ENCODE peak calls at places on chromosomes 6 and 20, in six cellular contexts. R is stomach, U is breast epithelium, C is upper lobe of left lung, L is vagina, M is endothelial cell of umbilical vein. D is an unnamed sample.

GRCh38 chr6:28695671-28696537 is 170.2 kb downstream of the GPX5 start:
- DNase-seq in R (no peak), U (no peak), C (no peak), L (no peak), M (no peak), D (no peak)

GRCh38 chr6:111610548-111611172 is 5.0 kb upstream of the TRAF3IP2 start:
- DNase-seq in R (no peak), U (no peak), C (no peak), L (no peak), M (no peak), D (no peak)

GRCh38 chr6:48036316-48036715 is 74.7 kb downstream of the PTCHD4 start:
- DNase-seq in R (no peak), U (no peak), C (no peak), L (no peak), M (no peak), D (no peak)

GRCh38 chr6:31579546-31580445 is 2.4 kb downstream of the LTB start:
- DNase-seq in R (no peak), U (no peak), C (no peak), L (no peak), M (no peak), D (no peak)

GRCh38 chr20:24165336-24166126 is 177.0 kb upstream of the GGTLC1 start:
- DNase-seq in R (no peak), U (no peak), C (no peak), L (no peak), M (peak), D (peak)

GRCh38 chr6:22024973-22025467 is 271.8 kb downstream of the PRL start:
- DNase-seq in R (no peak), U (no peak), C (no peak), L (no peak), M (no peak), D (no peak)

GRCh38 chr20:1299522-1299921 is 29.4 kb downstream of the SDCBP2 start:
- DNase-seq in R (no peak), U (no peak), C (no peak), L (no peak), M (no peak), D (no peak)

GRCh38 chr20:9359561-9360308 is 154.7 kb upstream of the LAMP5 start:
- DNase-seq in R (peak), U (no peak), C (no peak), L (no peak), M (peak), D (peak)

GRCh38 chr6:145798530-145798929 is 16.1 kb downstream of the FBXO30 start:
- DNase-seq in R (no peak), U (no peak), C (no peak), L (no peak), M (peak), D (no peak)

GRCh38 chr6:166318649-166319600 is 10.7 kb upstream of the PRR18 start:
- DNase-seq in R (no peak), U (no peak), C (no peak), L (no peak), M (no peak), D (no peak)

GRCh38 chr6:106751501-106752252 is 122.3 kb downstream of the QRSL1 start:
- DNase-seq in R (peak), U (no peak), C (no peak), L (no peak), M (no peak), D (no peak)

GRCh38 chr6:72835749-72836148 is 213.9 kb downstream of the KCNQ5 start:
- DNase-seq in R (no peak), U (no peak), C (no peak), L (no peak), M (no peak), D (no peak)

GRCh38 chr6:35769211-35769610 is 7.2 kb upstream of the CLPSL2 start:
- DNase-seq in R (no peak), U (no peak), C (no peak), L (no peak), M (no peak), D (no peak)

GRCh38 chr6:71190809-71191208 is 97.8 kb upstream of the OGFRL1 start:
- DNase-seq in R (no peak), U (no peak), C (no peak), L (no peak), M (peak), D (no peak)

GRCh38 chr6:6639572-6639971 is 51.1 kb downstream of the LY86 start:
- DNase-seq in R (no peak), U (no peak), C (no peak), L (no peak), M (no peak), D (no peak)

GRCh38 chr6:160783741-160784140 is 81.7 kb downstream of the PLG start:
- DNase-seq in R (no peak), U (no peak), C (no peak), L (no peak), M (no peak), D (no peak)

GRCh38 chr6:148348335-148348734 is 5.7 kb downstream of the SASH1 start:
- DNase-seq in R (no peak), U (no peak), C (no peak), L (no peak), M (no peak), D (no peak)

GRCh38 chr20:4898282-4898681 is 103.0 kb downstream of the SLC23A2 start:
- DNase-seq in R (peak), U (no peak), C (no peak), L (no peak), M (peak), D (no peak)

GRCh38 chr6:16305246-16305725 is 66.9 kb downstream of the GMPR start:
- DNase-seq in R (no peak), U (no peak), C (no peak), L (no peak), M (no peak), D (no peak)

GRCh38 chr20:51381557-51381956 is 161.0 kb downstream of the NFATC2 start:
- DNase-seq in R (no peak), U (no peak), C (no peak), L (no peak), M (no peak), D (no peak)

GRCh38 chr6:116975600-116975999 is 98.6 kb downstream of the RFX6 start:
- DNase-seq in R (no peak), U (no peak), C (no peak), L (no peak), M (no peak), D (no peak)

GRCh38 chr6:41000248-41000647 is 38.8 kb downstream of the UNC5CL start:
- DNase-seq in R (peak), U (no peak), C (peak), L (no peak), M (no peak), D (no peak)

GRCh38 chr6:55047433-55048044 is 126.8 kb upstream of the HCRTR2 start:
- DNase-seq in R (no peak), U (no peak), C (no peak), L (no peak), M (no peak), D (no peak)

GRCh38 chr20:33709398-33709797 is 10.7 kb downstream of the PXMP4 start:
- DNase-seq in R (no peak), U (no peak), C (no peak), L (no peak), M (no peak), D (no peak)

GRCh38 chr6:73349311-73349710 is 4.8 kb downstream of the DPPA5 start:
- DNase-seq in R (no peak), U (no peak), C (no peak), L (no peak), M (no peak), D (no peak)

GRCh38 chr6:118387921-118388701 is 160.0 kb upstream of the PLN start:
- DNase-seq in R (no peak), U (no peak), C (no peak), L (no peak), M (peak), D (no peak)

GRCh38 chr6:138586638-138587037 is 87.3 kb upstream of the NHSL1 start:
- DNase-seq in R (no peak), U (no peak), C (no peak), L (no peak), M (no peak), D (no peak)

GRCh38 chr6:148443798-148444560 is 101.3 kb downstream of the SASH1 start:
- DNase-seq in R (no peak), U (no peak), C (no peak), L (no peak), M (peak), D (no peak)

GRCh38 chr6:163992701-163993100 is 578.2 kb downstream of the QKI start:
- DNase-seq in R (no peak), U (no peak), C (no peak), L (no peak), M (no peak), D (no peak)

GRCh38 chr6:92130944-92131343 is 1288.4 kb downstream of the EPHA7 start:
- DNase-seq in R (no peak), U (no peak), C (no peak), L (no peak), M (no peak), D (no peak)

GRCh38 chr20:10609276-10609675 is 64.5 kb downstream of the JAG1 start:
- DNase-seq in R (no peak), U (no peak), C (no peak), L (no peak), M (no peak), D (no peak)

GRCh38 chr6:168865-169455 is 123.3 kb upstream of the DUSP22 start:
- DNase-seq in R (no peak), U (no peak), C (no peak), L (no peak), M (peak), D (no peak)

GRCh38 chr6:36546958-36547645 is at the start of gene STK38:
- DNase-seq in R (peak), U (peak), C (peak), L (peak), M (peak), D (peak)

GRCh38 chr20:61173966-61174725 is 77.9 kb upstream of the CDH4 start:
- DNase-seq in R (no peak), U (no peak), C (no peak), L (no peak), M (no peak), D (no peak)

GRCh38 chr20:37968726-37969401 is 64.4 kb downstream of the TTI1 start:
- DNase-seq in R (no peak), U (no peak), C (no peak), L (peak), M (no peak), D (no peak)

GRCh38 chr6:52522151-52522626 is 54.7 kb downstream of the TRAM2 start:
- DNase-seq in R (no peak), U (peak), C (no peak), L (no peak), M (peak), D (no peak)

GRCh38 chr6:141483561-141484061 is 649.1 kb upstream of the GJE1 start:
- DNase-seq in R (no peak), U (no peak), C (no peak), L (no peak), M (peak), D (no peak)

GRCh38 chr6:20202699-20203302 is 9.5 kb downstream of the MBOAT1 start:
- DNase-seq in R (no peak), U (no peak), C (no peak), L (no peak), M (no peak), D (no peak)

GRCh38 chr6:107083047-107083768 is 32.1 kb downstream of the BEND3 start:
- DNase-seq in R (no peak), U (no peak), C (no peak), L (no peak), M (no peak), D (no peak)

GRCh38 chr20:47354710-47355488 is 1.6 kb downstream of the ZMYND8 start:
- DNase-seq in R (no peak), U (no peak), C (no peak), L (no peak), M (peak), D (no peak)

GRCh38 chr20:47356526-47357295 is at the start of gene ZMYND8:
- DNase-seq in R (peak), U (peak), C (peak), L (peak), M (peak), D (peak)

GRCh38 chr20:47354388-47354709 is 2.1 kb downstream of the ZMYND8 start:
- DNase-seq in R (no peak), U (no peak), C (no peak), L (no peak), M (no peak), D (no peak)

GRCh38 chr20:47356220-47356525 is 326 bp downstream of the ZMYND8 start:
- DNase-seq in R (no peak), U (no peak), C (no peak), L (no peak), M (no peak), D (no peak)

GRCh38 chr20:47355489-47356219 is 845 bp downstream of the ZMYND8 start:
- DNase-seq in R (no peak), U (no peak), C (no peak), L (no peak), M (peak), D (no peak)
- TF ChIP-seq POLR2AphosphoS5 in R (no peak), U (no peak), C (no peak), L (no peak), M (no peak), D (no peak)

DNA sequence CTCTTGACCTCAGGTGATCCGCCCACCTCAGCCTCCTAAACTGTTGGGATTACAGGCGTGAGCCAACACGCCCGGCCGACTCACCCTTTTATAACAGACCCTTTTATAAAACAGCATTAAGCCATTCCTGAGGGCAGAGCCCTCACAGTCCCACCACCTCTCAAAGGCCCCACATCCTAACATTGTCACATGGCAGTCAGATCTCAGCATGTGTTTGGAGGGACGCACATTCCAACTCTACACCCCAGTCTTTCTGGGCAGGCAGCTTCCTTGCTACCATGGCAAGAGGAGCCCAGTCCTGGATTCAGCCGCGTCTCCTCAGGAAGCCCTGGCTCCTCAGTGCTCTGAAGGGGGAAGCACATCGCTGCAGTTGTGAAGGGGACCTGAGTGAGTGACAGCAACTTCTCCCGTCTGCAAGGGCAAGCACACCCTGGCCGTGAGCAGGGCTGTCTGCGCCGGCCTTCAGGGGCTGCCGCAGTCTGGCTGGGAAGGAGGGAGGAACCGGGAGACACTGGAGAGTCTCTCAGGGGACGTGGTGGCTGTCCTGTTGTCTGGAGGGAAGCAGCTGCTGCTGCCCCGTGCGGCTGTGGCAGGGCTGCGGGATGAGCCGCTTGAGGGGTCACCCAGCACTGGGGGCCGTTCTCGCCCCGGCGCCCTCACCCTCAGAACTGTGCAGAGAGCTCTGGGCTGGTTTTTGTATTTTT is 15.9 kb downstream of the OSBPL2 start:
- DNase-seq in R (no peak), U (no peak), C (no peak), L (no peak), M (no peak), D (no peak)
- H3K4me3 ChIP-seq in R (no peak), U (no peak), C (no peak), L (no peak), M (no peak), D (no peak)

DNA sequence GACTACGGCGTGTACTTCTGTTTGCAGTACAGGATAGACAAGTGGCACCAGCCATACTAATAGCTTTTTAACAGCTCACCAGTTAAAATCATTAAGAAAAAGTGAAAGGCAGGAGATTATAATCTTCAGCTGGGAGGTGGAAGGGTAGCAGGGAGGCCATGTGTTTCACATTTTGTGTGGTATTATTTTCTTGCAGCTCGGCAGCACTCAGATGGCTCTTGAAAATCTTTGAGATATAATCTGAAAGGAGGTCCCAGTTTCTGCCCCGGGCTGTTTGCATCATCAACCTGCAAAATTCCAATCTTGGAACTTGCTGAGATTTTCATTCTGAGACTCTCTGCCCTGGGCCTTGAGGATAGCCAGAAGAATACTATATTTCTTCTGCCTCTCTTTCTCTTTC is 87.5 kb upstream of the HDAC2 start:
- DNase-seq in R (no peak), U (no peak), C (no peak), L (no peak), M (no peak), D (no peak)
- TF ChIP-seq POLR2AphosphoS5 in R (no peak), U (no peak), C (no peak), L (no peak), M (no peak), D (no peak)

GRCh38 chr20:22620342-22620741 is 36.0 kb upstream of the FOXA2 start:
- DNase-seq in R (no peak), U (no peak), C (no peak), L (no peak), M (no peak), D (no peak)
- H3K4me3 ChIP-seq in R (no peak), U (no peak), C (no peak), L (no peak), M (no peak), D (no peak)

DNA sequence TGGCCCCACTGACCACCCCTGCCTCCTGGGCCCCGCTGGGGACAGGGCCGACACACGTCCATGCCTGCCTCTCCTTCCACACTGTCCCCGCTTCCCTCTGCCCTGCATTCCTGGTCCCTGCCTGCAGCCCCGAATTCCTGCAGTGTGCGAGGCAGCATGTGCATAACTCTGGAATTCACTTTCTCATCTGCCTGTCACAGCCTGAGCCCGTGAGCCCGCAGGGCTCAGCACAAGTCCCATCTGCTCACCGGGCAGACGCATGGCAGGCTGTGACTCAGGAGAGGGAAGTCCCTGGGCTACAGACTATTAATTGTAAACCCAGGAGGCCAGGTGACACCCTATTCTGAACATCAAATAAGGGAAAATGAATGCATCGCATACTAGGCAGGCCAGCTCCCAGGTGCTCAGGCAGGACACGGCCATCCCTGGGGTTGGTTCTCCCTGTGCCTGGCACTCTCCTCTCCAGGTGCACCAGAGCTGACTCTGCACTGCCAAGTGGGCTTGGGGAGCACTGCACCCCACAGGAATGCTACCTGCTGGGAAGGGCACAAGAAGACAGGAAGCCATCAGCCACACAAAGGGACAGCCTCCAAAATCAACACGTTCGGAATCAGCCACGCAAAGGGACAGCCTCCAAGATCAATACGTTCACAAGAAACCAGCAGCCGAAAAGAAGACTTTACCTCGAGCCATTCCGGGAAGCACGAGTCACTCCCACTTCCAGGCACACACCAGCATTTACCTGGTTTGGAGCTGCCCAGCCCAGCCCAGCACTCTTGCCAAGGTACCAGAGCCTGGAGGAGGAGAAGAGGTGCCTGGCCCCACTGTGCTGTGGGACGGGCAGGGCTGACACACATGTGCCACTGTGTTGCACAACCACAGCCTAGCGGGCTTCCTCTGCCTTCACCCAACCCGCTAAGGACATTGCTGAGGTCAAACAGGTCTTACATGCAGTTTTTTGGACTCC is 65.9 kb downstream of the DLL1 start:
- DNase-seq in R (peak), U (peak), C (peak), L (no peak), M (no peak), D (peak)
- TF ChIP-seq POLR2AphosphoS5 in R (no peak), U (no peak), C (no peak), L (peak), M (no peak), D (peak)

GRCh38 chr6:26105109-26105730 is 18.0 kb downstream of the HFE start:
- DNase-seq in R (no peak), U (no peak), C (no peak), L (no peak), M (no peak), D (no peak)
- H3K4me3 ChIP-seq in R (no peak), U (no peak), C (no peak), L (no peak), M (no peak), D (no peak)